ENCODE peak calls at places on chromosomes 12 and 14, in six cellular contexts. U, Y, K, W, H and J are unnamed samples.

GRCh38 chr14:37170237-37170636 is 2.2 kb downstream of the SLC25A21 start:
- DNase-seq in K (no peak), U (no peak), H (no peak), W (no peak), Y (no peak), J (no peak)

GRCh38 chr12:12470751-12471300 is 91.8 kb downstream of the DUSP16 start:
- DNase-seq in K (no peak), U (peak; percentile 43), H (no peak), Y (no peak), W (no peak), J (no peak)

GRCh38 chr14:66254066-66254465 is 232.1 kb upstream of the CCDC196 start:
- DNase-seq in H (no peak), K (no peak), Y (no peak), U (no peak), W (no peak), J (no peak)

GRCh38 chr12:41205070-41205715 is 17.1 kb downstream of the PDZRN4 start:
- DNase-seq in U (no peak), H (no peak), Y (no peak), W (no peak), K (no peak), J (no peak)

GRCh38 chr12:203462-204260 is 10.3 kb downstream of the SLC6A12 start:
- DNase-seq in U (no peak), K (no peak), W (no peak), H (peak; percentile 26), Y (no peak), J (peak; percentile 50)

GRCh38 chr12:89346741-89347324 is 5.5 kb downstream of the DUSP6 start:
- DNase-seq in U (peak; percentile 56), H (no peak), K (peak; percentile 45), W (peak; percentile 71), Y (no peak), J (no peak)

GRCh38 chr12:57110189-57111045 is 745 bp downstream of the STAT6 start:
- DNase-seq in H (peak; percentile 75), W (peak; percentile 60), U (peak; percentile 32), K (no peak), Y (peak; percentile 79), J (no peak)

GRCh38 chr12:98073610-98074009 is 441.8 kb upstream of the TMPO start:
- DNase-seq in K (no peak), Y (no peak), W (no peak), H (no peak), U (no peak), J (no peak)

DNA sequence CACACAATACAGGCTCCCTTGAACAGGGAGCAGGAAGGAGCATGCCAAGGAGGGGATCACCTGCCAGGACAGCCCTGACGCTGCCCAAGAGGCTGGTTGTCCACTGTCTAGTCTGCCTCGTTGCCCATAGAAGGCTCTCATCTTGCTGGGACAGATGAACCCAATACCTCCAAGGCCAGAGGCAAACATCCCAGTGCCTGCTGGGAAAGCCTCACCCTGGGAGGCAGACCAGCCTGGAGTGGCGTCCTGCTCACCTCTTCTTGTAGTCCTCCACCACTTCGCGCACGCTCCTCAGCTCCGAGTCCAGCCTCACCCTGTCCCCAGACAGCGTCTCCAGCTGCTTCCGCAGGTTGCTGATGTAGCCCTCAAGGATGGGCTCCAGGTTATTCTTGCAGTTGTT is 2.4 kb downstream of the KRT73 start:
- DNase-seq in W (no peak), U (no peak), Y (no peak), K (no peak), H (no peak), J (no peak)
- H3K27ac ChIP-seq in W (no peak overlapping the region), U (no peak overlapping the region), Y (no peak overlapping the region), K (no peak overlapping the region), H (no peak overlapping the region), J (no peak overlapping the region)

GRCh38 chr14:92366237-92366636 is 43.3 kb downstream of the SLC24A4 start:
- DNase-seq in K (no peak), W (no peak), H (no peak), U (no peak), Y (no peak), J (no peak)

GRCh38 chr14:92362781-92363235 is 39.8 kb downstream of the SLC24A4 start:
- DNase-seq in H (peak; percentile 19), Y (no peak), W (no peak), U (peak; percentile 64), K (no peak), J (peak; percentile 24)

GRCh38 chr14:92356677-92357076 is 33.7 kb downstream of the SLC24A4 start:
- DNase-seq in W (no peak), Y (no peak), H (no peak), K (no peak), U (no peak), J (no peak)

DNA sequence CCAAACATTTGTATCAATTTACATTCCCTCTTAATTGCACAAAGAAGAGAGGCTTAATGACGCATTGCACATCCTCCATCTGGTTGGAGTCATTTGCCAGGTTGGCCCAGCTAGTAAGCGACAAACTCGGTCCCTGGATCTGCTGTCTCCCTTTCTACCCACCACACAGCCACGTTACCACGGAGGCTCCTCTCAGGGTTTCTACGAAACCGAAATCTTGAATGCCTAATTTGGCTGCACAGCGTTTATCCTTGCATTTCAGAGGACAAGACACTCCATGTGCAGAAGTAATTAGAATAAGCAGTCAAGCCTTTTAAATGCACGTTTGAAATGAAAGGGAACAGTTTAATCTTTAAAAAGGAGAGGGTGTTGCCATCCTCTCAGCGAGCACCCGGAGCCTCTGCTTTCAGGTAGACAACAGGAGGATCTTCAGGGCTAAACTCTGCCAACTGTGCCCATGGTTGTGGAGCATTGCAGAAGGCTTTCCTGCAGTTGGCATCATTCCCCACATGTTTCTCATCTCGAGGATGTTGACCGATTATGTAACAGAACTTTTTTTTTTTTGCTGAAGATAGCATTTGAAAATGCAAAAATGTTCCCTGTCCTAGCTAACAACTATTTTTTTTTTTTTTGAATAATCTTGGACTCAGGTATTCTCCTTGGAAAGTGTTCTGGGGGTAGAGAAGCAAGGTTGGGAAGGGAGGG is 37.9 kb downstream of the SLC24A4 start:
- DNase-seq in Y (no peak), U (no peak), H (no peak), W (no peak), K (no peak), J (no peak)
- H3K27ac ChIP-seq in Y (no peak overlapping the region), U (no peak overlapping the region), H (no peak overlapping the region), W (no peak overlapping the region), K (no peak overlapping the region), J (no peak overlapping the region)

GRCh38 chr12:3527736-3528135 is 36.7 kb downstream of the PRMT8 start:
- DNase-seq in K (no peak), U (no peak), H (no peak), Y (no peak), W (no peak), J (no peak)
- H3K27ac ChIP-seq in K (no peak overlapping the region), U (no peak overlapping the region), H (no peak overlapping the region), Y (no peak overlapping the region), W (peak overlapping the region; percentile 92), J (no peak overlapping the region)

GRCh38 chr14:32077081-32078029 is at the start of gene ARHGAP5:
- DNase-seq in K (no peak), W (no peak), Y (no peak), U (no peak), H (peak; percentile 39), J (no peak)

GRCh38 chr14:32078030-32078793 is 1.1 kb downstream of the ARHGAP5 start:
- DNase-seq in K (no peak), Y (peak; percentile 26), W (peak; percentile 59), H (peak; percentile 49), U (peak; percentile 39), J (no peak)

GRCh38 chr14:32080001-32080510 is 3.0 kb downstream of the ARHGAP5 start:
- DNase-seq in U (no peak), H (no peak), K (no peak), Y (no peak), W (no peak), J (no peak)

GRCh38 chr14:32076278-32077080 is 625 bp upstream of the ARHGAP5 start:
- DNase-seq in H (peak; percentile 97), W (peak; percentile 98), Y (peak; percentile 98), K (peak; percentile 90), U (peak; percentile 97), J (peak; percentile 92)

GRCh38 chr14:32078794-32079663 is 1.9 kb downstream of the ARHGAP5 start:
- DNase-seq in Y (no peak), W (peak; percentile 71), U (peak; percentile 62), K (peak; percentile 69), H (peak; percentile 24), J (no peak)
- H3K27ac ChIP-seq in Y (no peak overlapping the region), W (peak overlapping the region; percentile 97), U (peak overlapping the region; percentile 57), K (peak overlapping the region; percentile 94), H (peak overlapping the region; percentile 96), J (peak overlapping the region; percentile 30)

GRCh38 chr12:65539062-65539461 is 260.6 kb downstream of the MSRB3 start:
- DNase-seq in Y (no peak), H (no peak), K (no peak), W (no peak), U (no peak), J (no peak)

GRCh38 chr12:65540140-65540539 is 261.7 kb downstream of the MSRB3 start:
- DNase-seq in U (no peak), W (no peak), K (no peak), H (no peak), Y (no peak), J (no peak)

GRCh38 chr12:65536876-65537661 is 258.6 kb downstream of the MSRB3 start:
- DNase-seq in K (peak; percentile 100), U (peak; percentile 99), H (peak; percentile 85), Y (no peak), W (peak; percentile 97), J (no peak)

GRCh38 chr12:65535951-65536350 is 257.5 kb downstream of the MSRB3 start:
- DNase-seq in W (no peak), U (no peak), Y (no peak), K (no peak), H (no peak), J (no peak)

GRCh38 chr12:65537978-65538377 is 259.5 kb downstream of the MSRB3 start:
- DNase-seq in U (no peak), Y (no peak), K (no peak), W (peak; percentile 39), H (no peak), J (no peak)
- H3K27ac ChIP-seq in U (peak overlapping the region; percentile 89), Y (no peak overlapping the region), K (peak overlapping the region; percentile 99), W (peak overlapping the region; percentile 80), H (peak overlapping the region; percentile 56), J (no peak overlapping the region)

DNA sequence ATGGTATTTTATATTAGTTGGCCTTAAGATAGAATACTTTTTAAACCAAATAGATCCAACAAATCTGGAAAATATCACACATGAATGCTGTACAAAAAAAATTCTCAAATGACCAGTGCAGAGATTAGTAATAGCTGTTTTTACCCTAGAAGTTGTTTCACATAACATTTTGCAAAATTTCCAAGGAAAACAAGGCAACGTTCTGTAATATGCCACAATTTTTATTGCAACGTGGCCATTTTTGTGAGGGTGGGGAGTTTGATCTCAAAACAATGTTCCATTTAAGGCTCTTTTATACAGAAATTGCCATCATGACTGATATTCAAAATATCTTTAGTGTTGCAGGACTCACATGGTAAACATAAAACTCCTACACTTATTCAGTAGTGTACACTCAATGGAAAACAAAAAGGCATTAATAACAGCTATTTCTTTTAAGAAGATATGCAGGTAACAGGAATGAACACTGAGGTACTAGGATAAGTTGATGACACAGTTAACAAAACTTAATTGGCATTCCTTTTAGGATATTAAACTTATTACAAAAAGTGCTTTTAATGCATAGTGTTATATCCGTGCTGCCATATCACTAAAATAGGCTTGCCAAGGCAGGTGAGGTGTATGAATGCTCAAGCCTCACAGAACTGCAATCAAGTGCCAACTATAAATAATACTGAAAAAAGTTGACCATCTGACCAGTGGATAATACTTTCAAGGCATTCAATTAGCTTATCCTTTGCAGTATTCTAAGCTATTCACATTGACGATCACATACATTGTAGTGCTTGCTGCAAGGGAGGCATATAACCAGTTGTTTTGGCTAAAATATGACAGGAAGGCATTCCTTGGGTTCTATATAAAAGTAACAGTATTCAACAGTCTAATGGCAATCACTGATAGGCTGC is 2.3 kb downstream of the CFL2 start:
- DNase-seq in Y (no peak), U (no peak), K (no peak), H (no peak), W (no peak), J (no peak)
- H3K27ac ChIP-seq in Y (peak overlapping the region; percentile 43), U (no peak overlapping the region), K (no peak overlapping the region), H (no peak overlapping the region), W (no peak overlapping the region), J (peak overlapping the region; percentile 19)